ENCODE peak calls at places on chromosome 2, in four cellular contexts. L is HepG2, Y is K562, Z is GM12878. I is an unnamed sample.

GRCh38 chr2:32355976-32356734 is 668 bp upstream of the BIRC6 start:
- DNase-seq in L (no peak), Y (no peak), Z (no peak), I (no peak)

GRCh38 chr2:198004921-198005829 is 200.8 kb downstream of the PLCL1 start:
- DNase-seq in L (no peak), Y (no peak), Z (peak; percentile 87), I (no peak)

GRCh38 chr2:21404827-21405625 is 281.3 kb downstream of the TDRD15 start:
- DNase-seq in L (no peak), Y (peak; percentile 1), Z (no peak), I (no peak)

GRCh38 chr2:131400849-131401248 is 36.9 kb upstream of the RAB6D start:
- DNase-seq in L (no peak), Y (no peak), Z (no peak), I (no peak)

GRCh38 chr2:25276569-25277465 is 64.9 kb downstream of the DNMT3A start:
- DNase-seq in L (no peak), Y (peak; percentile 30), Z (no peak), I (peak; percentile 26)

GRCh38 chr2:76737607-76738006 is 784.6 kb downstream of the LRRTM4 start:
- DNase-seq in L (no peak), Y (no peak), Z (no peak), I (no peak)

GRCh38 chr2:141497262-141497661 is 633.6 kb downstream of the LRP1B start:
- DNase-seq in L (no peak), Y (no peak), Z (no peak), I (no peak)

GRCh38 chr2:100813527-100813926 is 6.4 kb upstream of the NPAS2 start:
- DNase-seq in L (no peak), Y (no peak), Z (no peak), I (no peak)

GRCh38 chr2:195580156-195580555 is 76.9 kb upstream of the SLC39A10 start:
- DNase-seq in L (peak; percentile 23), Y (peak; percentile 25), Z (no peak), I (no peak)

GRCh38 chr2:121519732-121520640 is 10.7 kb upstream of the RNU4ATAC start:
- DNase-seq in L (peak; percentile 35), Y (no peak), Z (no peak), I (no peak)

GRCh38 chr2:69138247-69138754 is 125.3 kb downstream of the ANTXR1 start:
- DNase-seq in L (no peak), Y (no peak), Z (no peak), I (no peak)

GRCh38 chr2:205868773-205869333 is 186.6 kb downstream of the NRP2 start:
- DNase-seq in L (no peak), Y (no peak), Z (no peak), I (no peak)

GRCh38 chr2:1140389-1141003 is 189.8 kb downstream of the SNTG2 start:
- DNase-seq in L (peak; percentile 24), Y (peak; percentile 55), Z (no peak), I (peak; percentile 77)

GRCh38 chr2:154850532-154850931 is 152.0 kb downstream of the KCNJ3 start:
- DNase-seq in L (no peak), Y (no peak), Z (no peak), I (no peak)

GRCh38 chr2:154855113-154855512 is 156.6 kb downstream of the KCNJ3 start:
- DNase-seq in L (no peak), Y (no peak), Z (no peak), I (no peak)

GRCh38 chr2:154846842-154847241 is 148.3 kb downstream of the KCNJ3 start:
- DNase-seq in L (no peak), Y (no peak), Z (no peak), I (no peak)

GRCh38 chr2:154844513-154844912 is 146.0 kb downstream of the KCNJ3 start:
- DNase-seq in L (no peak), Y (no peak), Z (no peak), I (no peak)

GRCh38 chr2:154849482-154849881 is 151.0 kb downstream of the KCNJ3 start:
- DNase-seq in L (no peak), Y (no peak), Z (no peak), I (no peak)
- TF ChIP-seq FOXK2 in L (no peak), Y (no peak), Z (no peak), I (no peak)

DNA sequence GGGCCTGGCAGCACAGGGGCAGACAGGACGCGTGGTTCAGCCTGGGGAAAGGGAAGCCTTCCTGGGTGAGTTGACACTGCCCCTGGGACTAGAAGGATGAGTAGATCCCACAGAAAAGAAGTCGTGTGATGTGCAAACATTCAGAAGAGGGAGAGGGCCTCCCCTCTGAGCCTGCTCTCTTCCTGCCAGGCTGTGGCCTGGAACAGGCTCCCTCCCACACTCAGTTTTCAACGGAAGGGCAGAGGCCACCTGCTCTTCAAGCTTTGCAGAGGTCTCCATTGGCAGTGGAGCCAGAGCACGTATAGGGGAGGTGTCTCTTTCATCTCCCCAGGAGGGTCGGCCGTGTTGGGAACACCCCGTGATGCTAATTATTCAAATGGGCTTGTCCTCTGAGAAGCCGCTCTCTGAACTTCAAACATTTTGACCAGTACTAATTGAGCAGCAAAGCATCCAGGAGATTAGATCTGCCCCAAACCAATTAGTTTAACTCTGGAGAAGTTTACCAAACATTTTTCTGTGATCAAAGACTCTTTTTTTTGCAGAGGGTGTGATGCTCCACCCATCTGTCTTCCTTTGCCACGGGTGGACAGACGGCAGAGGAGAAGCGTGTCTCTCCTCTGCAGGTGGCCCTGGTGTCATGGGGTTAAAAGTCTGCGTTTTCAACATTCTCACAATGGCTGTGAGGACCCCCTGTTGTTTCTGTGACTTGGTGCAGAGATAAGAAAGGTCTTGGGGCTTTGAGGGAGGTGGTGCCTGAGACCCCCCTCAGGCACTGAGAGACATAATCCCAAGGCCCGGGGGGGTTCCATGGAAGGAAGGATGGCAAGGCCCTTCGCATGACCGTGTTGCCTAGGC is 29.5 kb upstream of the ODC1 start:
- DNase-seq in L (no peak), Y (no peak), Z (no peak), I (no peak)
- TF ChIP-seq FOXK2 in L (no peak), Y (no peak), Z (no peak), I (no peak)

GRCh38 chr2:225072444-225072843 is 30.2 kb upstream of the DOCK10 start:
- DNase-seq in L (no peak), Y (no peak), Z (no peak), I (no peak)
- TF ChIP-seq FOXK2 in L (no peak), Y (no peak), Z (no peak), I (no peak)

DNA sequence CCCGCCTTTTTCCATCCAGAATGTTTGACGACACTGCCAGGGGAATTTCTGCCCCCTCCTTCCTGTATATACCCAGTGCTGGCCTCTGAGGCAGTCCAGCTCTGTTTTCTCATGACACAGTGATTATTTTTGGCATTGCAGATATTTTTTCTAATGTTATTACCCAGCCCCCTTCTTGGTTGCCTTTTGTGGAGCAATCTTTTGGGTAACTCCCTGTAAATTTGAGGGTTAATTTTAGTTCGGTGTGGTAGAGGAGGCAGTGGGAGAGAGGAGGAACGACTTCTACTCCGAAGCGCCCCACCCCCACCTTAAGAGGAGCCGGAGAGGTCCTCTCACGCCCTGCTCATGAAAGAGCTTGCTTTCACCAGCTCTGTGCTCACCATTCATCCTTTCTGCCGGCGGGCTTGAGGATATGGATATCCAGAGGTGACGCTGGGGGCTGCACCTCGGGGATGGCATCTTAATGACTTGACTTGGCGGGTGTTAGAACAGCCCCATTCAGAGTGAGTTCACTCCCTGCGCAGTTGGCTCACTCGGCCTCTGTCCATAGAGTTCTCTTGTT is 38.3 kb downstream of the EPAS1 start:
- DNase-seq in L (no peak), Y (no peak), Z (no peak), I (no peak)
- TF ChIP-seq FOXK2 in L (no peak), Y (no peak), Z (no peak), I (no peak)

GRCh38 chr2:18404708-18405107 is 155.7 kb downstream of the RDH14 start:
- DNase-seq in L (peak; percentile 32), Y (peak; percentile 21), Z (no peak), I (peak; percentile 18)
- TF ChIP-seq FOXK2 in L (no peak), Y (no peak), Z (no peak), I (no peak)

GRCh38 chr2:74880054-74880728 is 46.3 kb downstream of the HK2 start:
- DNase-seq in L (no peak), Y (no peak), Z (no peak), I (no peak)

GRCh38 chr2:74877376-74877775 is 43.4 kb downstream of the HK2 start:
- DNase-seq in L (no peak), Y (no peak), Z (no peak), I (no peak)

GRCh38 chr2:74876081-74876886 is 42.4 kb downstream of the HK2 start:
- DNase-seq in L (peak; percentile 61), Y (peak; percentile 57), Z (peak; percentile 20), I (peak; percentile 60)

GRCh38 chr2:74877781-74878433 is 44.0 kb downstream of the HK2 start:
- DNase-seq in L (no peak), Y (no peak), Z (no peak), I (no peak)

GRCh38 chr2:74878551-74878950 is 44.6 kb downstream of the HK2 start:
- DNase-seq in L (no peak), Y (no peak), Z (no peak), I (no peak)
- TF ChIP-seq FOXK2 in L (no peak), Y (no peak), Z (no peak), I (no peak)

GRCh38 chr2:219688560-219689445 is 61.4 kb downstream of the SLC4A3 start:
- DNase-seq in L (peak; percentile 36), Y (no peak), Z (no peak), I (no peak)

GRCh38 chr2:219687882-219688559 is 60.6 kb downstream of the SLC4A3 start:
- DNase-seq in L (no peak), Y (no peak), Z (no peak), I (no peak)

GRCh38 chr2:219691551-219691950 is 64.1 kb downstream of the SLC4A3 start:
- DNase-seq in L (no peak), Y (no peak), Z (no peak), I (no peak)

GRCh38 chr2:219692521-219692920 is 65.1 kb downstream of the SLC4A3 start:
- DNase-seq in L (no peak), Y (no peak), Z (no peak), I (no peak)

GRCh38 chr2:219689676-219690628 is 62.5 kb downstream of the SLC4A3 start:
- DNase-seq in L (peak; percentile 51), Y (peak; percentile 79), Z (peak; percentile 23), I (peak; percentile 66)
- TF ChIP-seq FOXK2 in L (no peak), Y (no peak), Z (no peak), I (no peak)

I was measured in HEK293T.